ENCODE peak calls at places on chromosomes 4 and X, in four cellular contexts. M, Q, A and H are unnamed samples.

GRCh38 chr4:161791796-161792556 is 371.8 kb downstream of the FSTL5 start:
- DNase-seq in Q (no peak), M (no peak), A (no peak), H (no peak)

GRCh38 chr4:8727546-8728510 is 135.3 kb downstream of the CPZ start:
- DNase-seq in Q (no peak), M (no peak), A (no peak), H (no peak)

GRCh38 chr4:110982486-110982885 is 359.6 kb upstream of the PITX2 start:
- DNase-seq in A (no peak), M (no peak), Q (no peak), H (no peak)

GRCh38 chr4:157014621-157015591 is 43.3 kb upstream of the PDGFC start:
- DNase-seq in Q (no peak), M (no peak), A (no peak), H (no peak)

GRCh38 chrX:20414781-20415445 is 148.2 kb upstream of the RPS6KA3 start:
- DNase-seq in A (no peak), Q (peak; percentile 76), M (no peak), H (no peak)

GRCh38 chr4:41815478-41815877 is 67.0 kb upstream of the PHOX2B start:
- DNase-seq in M (no peak), Q (no peak), A (no peak), H (no peak)

GRCh38 chr4:114312349-114312748 is 286.3 kb upstream of the UGT8 start:
- DNase-seq in Q (no peak), M (no peak), A (no peak), H (no peak)

GRCh38 chr4:155787113-155787710 is 28.4 kb downstream of the GUCY1B1 start:
- DNase-seq in Q (peak; percentile 44), A (peak; percentile 18), M (peak; percentile 63), H (peak; percentile 55)

GRCh38 chr4:14520171-14520570 is 482.1 kb upstream of the CPEB2 start:
- DNase-seq in A (no peak), Q (no peak), M (no peak), H (no peak)

GRCh38 chr4:40940317-40940720 is 190.6 kb downstream of the NSUN7 start:
- DNase-seq in A (no peak), Q (no peak), M (no peak), H (no peak)

GRCh38 chr4:124530464-124531077 is 182.0 kb downstream of the ANKRD50 start:
- DNase-seq in M (no peak), Q (no peak), A (no peak), H (no peak)

GRCh38 chr4:92270908-92271307 is 32.9 kb upstream of the GRID2 start:
- DNase-seq in A (peak; percentile 3), M (no peak), Q (peak; percentile 2), H (no peak)

GRCh38 chr4:176270669-176271068 is 1.6 kb upstream of the ASB5 start:
- DNase-seq in A (no peak), M (no peak), Q (peak; percentile 72), H (no peak)

GRCh38 chrX:16788477-16788876 is 2.2 kb downstream of the TXLNG start:
- DNase-seq in A (no peak), Q (no peak), M (no peak), H (no peak)

GRCh38 chr4:148780426-148781005 is 338.3 kb upstream of the NR3C2 start:
- DNase-seq in M (no peak), A (no peak), Q (no peak), H (no peak)

GRCh38 chr4:71595576-71596108 is 188.2 kb downstream of the GC start:
- DNase-seq in A (no peak), M (no peak), Q (peak; percentile 31), H (no peak)

GRCh38 chrX:150841466-150842197 is 56.8 kb downstream of the CD99L2 start:
- DNase-seq in Q (no peak), M (peak; percentile 63), A (no peak), H (no peak)

GRCh38 chrX:57156397-57157049 is 19.3 kb upstream of the SPIN2A start:
- DNase-seq in Q (peak; percentile 38), M (no peak), A (peak; percentile 9), H (peak; percentile 21)

GRCh38 chr4:7650606-7651400 is 216.1 kb upstream of the PSAPL1 start:
- DNase-seq in A (peak; percentile 41), M (no peak), Q (peak; percentile 41), H (peak; percentile 70)

GRCh38 chr4:154590329-154591006 is at the start of gene FGA:
- DNase-seq in M (no peak), Q (no peak), A (no peak), H (no peak)

GRCh38 chrX:12615061-12615460 is 176.2 kb upstream of the PRPS2 start:
- DNase-seq in M (no peak), A (no peak), Q (no peak), H (no peak)

GRCh38 chrX:1400049-1400448 is 8.1 kb upstream of the SLC25A6 start:
- DNase-seq in M (no peak), Q (no peak), A (no peak), H (peak; percentile 17)

GRCh38 chrX:10855845-10856244 is 235.5 kb upstream of the MID1 start:
- DNase-seq in A (no peak), Q (peak; percentile 86), M (no peak), H (no peak)

GRCh38 chr4:185500576-185500975 is 29.0 kb upstream of the CCDC110 start:
- DNase-seq in M (no peak), Q (no peak), A (no peak), H (no peak)

GRCh38 chrX:97429101-97429500 is 545.4 kb downstream of the RPA4 start:
- DNase-seq in A (no peak), Q (no peak), M (no peak), H (no peak)

GRCh38 chr4:16227462-16227868 is 1.2 kb upstream of the TAPT1 start:
- DNase-seq in A (peak; percentile 8), Q (no peak), M (no peak), H (no peak)